ENCODE peak calls at places on chromosomes 2 and 18, in seven cellular contexts. O is cardiac muscle cell; Z is EL; L is stimulated activated naive CD8-positive, alpha-beta T cell treated with anti-CD3 and anti-CD28 coated beads, Interleukin-15, Interleukin-2, amounts not matched to agents 100 U/mL and 50 U/mL, for 24 hours; U is HS-27A; V is AML-193; B is RPMI8226. S is an unnamed sample.

GRCh38 chr18:39561136-39561535 is 1995.5 kb upstream of the CELF4 start:
- DNase-seq in O (no peak), Z (peak; percentile 5), L (no peak), U (no peak), V (no peak), B (no peak), S (no peak)

GRCh38 chr2:147538088-147538487 is 306.7 kb upstream of the ACVR2A start:
- DNase-seq in O (no peak), Z (peak; percentile 52), L (no peak), U (no peak), V (no peak), B (no peak), S (no peak)

GRCh38 chr2:157325786-157326185 is at the start of gene ERMN:
- DNase-seq in O (no peak), Z (no peak), L (no peak), U (no peak), V (no peak), B (no peak), S (no peak)

GRCh38 chr2:214376631-214377624 is 33.9 kb upstream of the VWC2L start:
- DNase-seq in O (no peak), Z (peak; percentile 59), L (no peak), U (no peak), V (no peak), B (no peak), S (no peak)

GRCh38 chr2:187593697-187594096 is 39.5 kb upstream of the TFPI start:
- DNase-seq in O (no peak), Z (peak; percentile 43), L (no peak), U (no peak), V (no peak), B (no peak), S (no peak)

GRCh38 chr2:43743706-43744105 is 30.1 kb upstream of the DYNC2LI1 start:
- DNase-seq in O (no peak), Z (no peak), L (no peak), U (no peak), V (no peak), B (no peak), S (no peak)

GRCh38 chr2:169034984-169035544 is 3.9 kb upstream of the ABCB11 start:
- DNase-seq in O (no peak), Z (no peak), L (no peak), U (no peak), V (no peak), B (no peak), S (no peak)

GRCh38 chr18:62106271-62106670 is 80.6 kb downstream of the PIGN start:
- DNase-seq in O (no peak), Z (no peak), L (no peak), U (no peak), V (no peak), B (no peak), S (no peak)

GRCh38 chr2:183409662-183410061 is 285.4 kb downstream of the NUP35 start:
- DNase-seq in O (no peak), Z (no peak), L (no peak), U (no peak), V (no peak), B (no peak), S (no peak)

GRCh38 chr18:59697236-59697932 is at the start of gene CCBE1:
- DNase-seq in O (peak; percentile 77), Z (peak; percentile 93), L (peak; percentile 73), U (no peak), V (no peak), B (peak; percentile 54), S (no peak)

GRCh38 chr18:50469380-50469781 is 90.5 kb upstream of the MAPK4 start:
- DNase-seq in O (no peak), Z (no peak), L (no peak), U (no peak), V (no peak), B (no peak), S (no peak)

GRCh38 chr2:173537694-173538093 is 183.0 kb downstream of the CDCA7 start:
- DNase-seq in O (no peak), Z (no peak), L (no peak), U (no peak), V (no peak), B (no peak), S (no peak)

GRCh38 chr2:44723921-44724320 is 217.6 kb upstream of the SIX3 start:
- DNase-seq in O (no peak), Z (no peak), L (no peak), U (no peak), V (no peak), B (no peak), S (no peak)

GRCh38 chr2:64787698-64788097 is 134.0 kb upstream of the SERTAD2 start:
- DNase-seq in O (no peak), Z (no peak), L (no peak), U (no peak), V (no peak), B (no peak), S (no peak)

GRCh38 chr2:235005023-235005422 is 53.2 kb downstream of the SH3BP4 start:
- DNase-seq in O (no peak), Z (no peak), L (no peak), U (no peak), V (no peak), B (no peak), S (no peak)

GRCh38 chr2:240814946-240815760 is 4.9 kb downstream of the KIF1A start:
- DNase-seq in O (no peak), Z (no peak), L (no peak), U (no peak), V (no peak), B (no peak), S (no peak)

GRCh38 chr2:238494573-238494961 is 67.8 kb downstream of the ASB1 start:
- DNase-seq in O (no peak), Z (no peak), L (no peak), U (no peak), V (no peak), B (no peak), S (no peak)

GRCh38 chr18:10226971-10227370 is 227.5 kb upstream of the APCDD1 start:
- DNase-seq in O (no peak), Z (no peak), L (no peak), U (no peak), V (no peak), B (no peak), S (no peak)

GRCh38 chr2:36425771-36426340 is 70.3 kb downstream of the CRIM1 start:
- DNase-seq in O (no peak), Z (no peak), L (no peak), U (no peak), V (no peak), B (no peak), S (no peak)

GRCh38 chr2:36734304-36734703 is 37.8 kb downstream of the VIT start:
- DNase-seq in O (no peak), Z (peak; percentile 18), L (no peak), U (no peak), V (no peak), B (no peak), S (no peak)

GRCh38 chr2:50401772-50402653 is 629.9 kb downstream of the NRXN1 start:
- DNase-seq in O (peak; percentile 75), Z (peak; percentile 11), L (peak; percentile 33), U (peak; percentile 17), V (peak; percentile 34), B (peak; percentile 54), S (peak; percentile 32)

GRCh38 chr2:215436705-215437570 is 1.1 kb upstream of the FN1 start:
- DNase-seq in O (no peak), Z (peak; percentile 36), L (peak; percentile 14), U (no peak), V (no peak), B (peak; percentile 43), S (no peak)

GRCh38 chr2:18719978-18720775 is 130.8 kb upstream of the NT5C1B start:
- DNase-seq in O (no peak), Z (peak; percentile 97), L (no peak), U (peak; percentile 87), V (no peak), B (no peak), S (no peak)

GRCh38 chr18:35634376-35634775 is 52.8 kb downstream of the GALNT1 start:
- DNase-seq in O (no peak), Z (peak; percentile 41), L (no peak), U (no peak), V (no peak), B (no peak), S (no peak)

GRCh38 chr2:96241901-96242611 is 23.7 kb downstream of the TMEM127 start:
- DNase-seq in O (no peak), Z (peak; percentile 93), L (peak; percentile 71), U (no peak), V (peak; percentile 80), B (peak; percentile 88), S (no peak)

GRCh38 chr2:23571066-23571465 is 186.1 kb downstream of the KLHL29 start:
- DNase-seq in O (no peak), Z (no peak), L (no peak), U (no peak), V (no peak), B (no peak), S (no peak)

GRCh38 chr2:117137371-117137770 is 677.1 kb upstream of the DDX18 start:
- DNase-seq in O (no peak), Z (no peak), L (no peak), U (no peak), V (no peak), B (no peak), S (no peak)

GRCh38 chr2:179265082-179265575 is 497 bp upstream of the SESTD1 start:
- DNase-seq in O (no peak), Z (peak; percentile 52), L (no peak), U (no peak), V (peak; percentile 24), B (no peak), S (no peak)

GRCh38 chr2:63571291-63571690 is 17.0 kb downstream of the WDPCP start:
- DNase-seq in O (no peak), Z (no peak), L (no peak), U (no peak), V (no peak), B (no peak), S (no peak)

GRCh38 chr2:193695367-193695766 is 1500.6 kb upstream of the TMEFF2 start:
- DNase-seq in O (peak; percentile 45), Z (no peak), L (no peak), U (peak; percentile 4), V (peak; percentile 16), B (peak; percentile 7), S (peak; percentile 29)

GRCh38 chr2:150911766-150912280 is 349.8 kb downstream of the RBM43 start:
- DNase-seq in O (no peak), Z (peak; percentile 87), L (no peak), U (peak; percentile 51), V (no peak), B (no peak), S (no peak)

GRCh38 chr18:63823516-63824219 is 48.5 kb downstream of the SERPINB7 start:
- DNase-seq in O (peak; percentile 42), Z (peak; percentile 71), L (peak; percentile 38), U (no peak), V (no peak), B (peak; percentile 20), S (no peak)